ENCODE peak calls at places on chromosomes 3 and 15, in five cellular contexts. O is tibial nerve, C is heart left ventricle, D is adrenal gland, H is ovary. P is an unnamed sample.
A peak's percentile ranks its signal among the peaks of the same experiment; 100 is the strongest.

GRCh38 chr15:33243393-33243792 is 48.9 kb upstream of the FMN1 start:
- DNase-seq in O (no peak), C (no peak), D (no peak), H (no peak), P (no peak)

GRCh38 chr3:157201648-157202278 is 41.8 kb upstream of the CCNL1 start:
- DNase-seq in O (no peak), C (no peak), D (no peak), H (no peak), P (no peak)

GRCh38 chr3:168034152-168034928 is 61.4 kb downstream of the GOLIM4 start:
- DNase-seq in O (peak; percentile 27), C (no peak), D (peak; percentile 52), H (no peak), P (no peak)

GRCh38 chr3:50657407-50657806 is 17.3 kb upstream of the DOCK3 start:
- DNase-seq in O (no peak), C (no peak), D (no peak), H (no peak), P (no peak)

GRCh38 chr3:42101048-42101447 is 9.9 kb downstream of the TRAK1 start:
- DNase-seq in O (peak; percentile 66), C (peak; percentile 67), D (peak; percentile 66), H (no peak), P (peak; percentile 27)

GRCh38 chr3:178699810-178700209 is 163.6 kb downstream of the KCNMB2 start:
- DNase-seq in O (no peak), C (no peak), D (no peak), H (no peak), P (no peak)

GRCh38 chr15:70096975-70097336 is 761 bp downstream of the TLE3 start:
- DNase-seq in O (no peak), C (no peak), D (peak; percentile 39), H (no peak), P (no peak)

GRCh38 chr15:85750319-85750806 is 44.4 kb downstream of the KLHL25 start:
- DNase-seq in O (no peak), C (peak; percentile 89), D (peak; percentile 52), H (peak; percentile 77), P (peak; percentile 82)

GRCh38 chr15:77550275-77551251 is 82.1 kb downstream of the LINGO1 start:
- DNase-seq in O (no peak), C (no peak), D (no peak), H (no peak), P (no peak)

GRCh38 chr15:38611228-38611627 is 46.6 kb upstream of the RASGRP1 start:
- DNase-seq in O (no peak), C (no peak), D (no peak), H (no peak), P (no peak)

GRCh38 chr3:183085634-183086390 is 13.5 kb downstream of the MCCC1 start:
- DNase-seq in O (no peak), C (no peak), D (no peak), H (no peak), P (no peak)

GRCh38 chr3:20041197-20041780 is 1.0 kb downstream of the KAT2B start:
- DNase-seq in O (peak; percentile 88), C (peak; percentile 95), D (peak; percentile 84), H (peak; percentile 75), P (peak; percentile 76)

GRCh38 chr3:50572158-50572557 is 2.8 kb downstream of the HEMK1 start:
- DNase-seq in O (peak; percentile 79), C (peak; percentile 85), D (peak; percentile 83), H (peak; percentile 82), P (peak; percentile 69)

GRCh38 chr3:66107855-66108254 is 69.1 kb upstream of the MAGI1 start:
- DNase-seq in O (no peak), C (no peak), D (no peak), H (no peak), P (no peak)

GRCh38 chr3:50666801-50667200 is 7.9 kb upstream of the DOCK3 start:
- DNase-seq in O (no peak), C (no peak), D (no peak), H (no peak), P (no peak)

GRCh38 chr15:67076147-67076843 is 10.9 kb downstream of the SMAD3 start:
- DNase-seq in O (no peak), C (no peak), D (peak; percentile 63), H (no peak), P (no peak)

GRCh38 chr3:4855676-4856075 is 123.6 kb upstream of the BHLHE40 start:
- DNase-seq in O (no peak), C (no peak), D (no peak), H (no peak), P (no peak)

GRCh38 chr3:69309810-69310209 is 76.1 kb downstream of the FRMD4B start:
- DNase-seq in O (peak; percentile 32), C (no peak), D (no peak), H (no peak), P (no peak)

GRCh38 chr15:40069178-40070165 is 30.5 kb upstream of the SRP14 start:
- DNase-seq in O (peak; percentile 52), C (peak; percentile 93), D (peak; percentile 98), H (peak; percentile 72), P (peak; percentile 68)

GRCh38 chr3:113514265-113514769 is 639 bp downstream of the SPICE1 start:
- DNase-seq in O (no peak), C (no peak), D (no peak), H (no peak), P (no peak)

GRCh38 chr3:178022599-178022998 is 513.6 kb upstream of the KCNMB2 start:
- DNase-seq in O (no peak), C (no peak), D (no peak), H (no peak), P (no peak)

GRCh38 chr3:189458536-189458935 is 172.7 kb upstream of the TP63 start:
- DNase-seq in O (no peak), C (no peak), D (peak; percentile 54), H (no peak), P (no peak)

GRCh38 chr15:57316451-57316850 is 59.9 kb upstream of the CGNL1 start:
- DNase-seq in O (no peak), C (no peak), D (no peak), H (no peak), P (no peak)

GRCh38 chr3:10935846-10936631 is 56.5 kb upstream of the SLC6A1 start:
- DNase-seq in O (no peak), C (no peak), D (no peak), H (no peak), P (no peak)

GRCh38 chr15:77282333-77282732 is 137.6 kb downstream of the PEAK1 start:
- DNase-seq in O (no peak), C (no peak), D (peak; percentile 40), H (no peak), P (peak; percentile 17)

GRCh38 chr15:37019479-37020433 is 80.6 kb downstream of the MEIS2 start:
- DNase-seq in O (no peak), C (no peak), D (peak; percentile 84), H (peak; percentile 52), P (no peak)

DNA sequence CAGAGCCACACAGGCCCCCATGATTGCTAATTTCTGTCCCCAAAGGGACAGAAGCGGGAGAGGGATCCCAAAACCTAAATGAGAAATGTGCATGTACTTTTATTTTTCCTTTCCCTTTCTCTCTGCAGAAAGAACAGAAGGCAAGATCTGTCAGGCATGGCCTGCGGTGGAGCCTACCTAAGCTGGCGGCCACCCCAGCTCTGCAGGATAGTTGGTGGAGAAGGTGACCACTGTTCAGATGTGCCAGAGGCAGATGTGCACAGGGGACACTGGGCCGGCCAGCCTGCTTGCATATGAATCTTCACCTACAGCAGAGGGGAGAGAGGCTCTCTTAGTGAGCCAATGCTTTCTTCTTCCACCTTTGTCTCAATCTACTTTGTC is 2.1 kb upstream of the AMOTL2 start:
- DNase-seq in O (no peak), C (no peak), D (no peak), H (no peak), P (no peak)
- H3K4me1 ChIP-seq in O (no peaks in the 10 kb centered on the region), C (peaks cover 25% of the 10 kb centered on the region), D (peaks cover 19% of the 10 kb centered on the region), H (peaks cover 10% of the 10 kb centered on the region), P (peaks cover 7% of the 10 kb centered on the region)

DNA sequence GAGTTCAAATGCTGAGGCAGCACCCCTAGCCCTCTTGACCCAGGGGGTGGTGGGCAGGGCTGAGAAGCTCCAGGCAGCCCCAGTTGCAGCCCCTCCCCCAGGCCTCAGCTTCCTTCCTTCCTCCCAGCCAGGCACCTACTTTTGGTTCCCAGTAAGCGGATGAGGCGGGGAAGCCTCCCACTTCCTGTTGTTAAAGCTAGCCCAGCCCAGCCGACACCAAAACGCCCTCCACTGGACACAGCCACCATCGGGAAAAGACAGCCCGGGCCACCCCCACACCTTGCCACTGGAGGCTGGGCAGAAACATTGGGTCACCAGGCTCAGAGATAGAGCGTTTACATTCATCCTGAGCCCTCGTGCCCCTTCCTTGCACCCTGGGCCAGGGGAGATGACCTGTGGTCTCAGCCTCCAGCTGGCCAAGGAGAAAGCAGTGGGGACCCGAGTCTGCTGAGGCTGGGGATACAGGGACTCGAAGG is 3.5 kb downstream of the DUSP7 start:
- DNase-seq in O (peak; percentile 84), C (peak; percentile 93), D (peak; percentile 81), H (peak; percentile 73), P (peak; percentile 76)
- TF ChIP-seq CTCF in O (peak; percentile 76), C (peak; percentile 57), D (no peak), H (no peak), P (peak; percentile 54)

DNA sequence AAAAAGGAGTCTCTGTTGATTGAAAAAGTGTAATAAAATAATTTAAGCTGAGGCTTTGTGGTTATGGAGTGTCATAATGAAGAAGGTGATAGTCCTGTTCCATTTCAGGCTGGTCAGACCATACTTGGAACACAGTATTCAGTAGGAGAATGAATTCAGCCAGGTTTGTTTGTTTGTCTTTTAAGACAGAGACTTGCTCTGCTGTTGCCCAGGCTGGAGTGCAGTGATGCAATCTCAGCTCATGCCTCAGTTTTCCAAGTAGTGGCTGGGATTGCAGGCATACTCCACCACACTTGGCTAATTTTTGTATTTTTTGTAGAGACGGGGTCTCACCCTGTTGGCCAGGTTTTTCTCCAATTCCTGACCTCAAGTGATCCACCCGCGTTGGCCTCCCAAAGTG is 33.5 kb downstream of the IQGAP1 start:
- DNase-seq in O (no peak), C (no peak), D (no peak), H (no peak), P (no peak)
- H3K4me1 ChIP-seq in O (no peaks in the 10 kb centered on the region), C (peaks cover 87% of the 10 kb centered on the region), D (peaks cover 49% of the 10 kb centered on the region), H (peaks cover 30% of the 10 kb centered on the region), P (peaks cover 18% of the 10 kb centered on the region)

GRCh38 chr3:62144482-62144881 is 228.9 kb downstream of the FEZF2 start:
- DNase-seq in O (no peak), C (no peak), D (no peak), H (no peak), P (no peak)

GRCh38 chr3:62142696-62143095 is 230.7 kb downstream of the FEZF2 start:
- DNase-seq in O (no peak), C (no peak), D (no peak), H (no peak), P (no peak)

GRCh38 chr3:62143843-62144450 is 229.4 kb downstream of the FEZF2 start:
- DNase-seq in O (no peak), C (no peak), D (no peak), H (no peak), P (no peak)

GRCh38 chr3:62142280-62142679 is 231.1 kb downstream of the FEZF2 start:
- DNase-seq in O (no peak), C (no peak), D (no peak), H (no peak), P (no peak)

DNA sequence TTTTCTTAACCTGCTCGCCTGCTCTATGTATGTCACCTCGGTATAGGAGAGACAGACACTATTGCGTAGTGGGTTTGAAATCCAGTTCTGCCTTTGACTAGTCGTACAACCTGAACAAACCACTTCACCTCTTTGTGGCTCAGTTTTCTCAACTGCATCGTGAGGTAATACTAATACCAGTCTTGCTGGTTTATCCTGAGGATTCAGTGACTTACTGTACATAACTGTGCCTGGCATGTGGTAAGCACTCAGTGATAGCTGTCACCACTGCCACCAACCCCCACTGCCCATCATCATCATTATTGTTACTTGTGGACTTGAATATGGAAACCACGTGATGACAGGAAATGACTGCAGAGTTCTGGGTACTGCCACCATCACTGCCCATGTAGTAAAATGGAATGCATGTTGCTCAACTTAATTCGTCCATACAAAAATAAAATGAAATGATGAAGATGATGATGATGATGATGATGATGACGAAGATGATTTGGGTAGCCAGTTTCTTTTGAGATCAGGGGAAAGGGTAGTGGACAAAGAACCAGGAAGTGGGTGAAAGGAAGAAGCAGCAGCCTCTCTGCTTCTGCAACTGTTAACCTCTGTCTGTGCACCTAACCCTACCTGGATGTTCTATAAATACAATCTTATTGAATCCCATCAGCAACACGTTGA is 228.1 kb downstream of the FEZF2 start:
- DNase-seq in O (no peak), C (no peak), D (no peak), H (no peak), P (no peak)
- TF ChIP-seq CTCF in O (no peak), C (no peak), D (no peak), H (no peak), P (no peak)

P was measured in uterus.